ENCODE peak calls at places on chromosome 4, in seven cellular contexts. W is adipocyte, V is colonic mucosa, O is BE2C, P is upper lobe of right lung, T is tibial artery, F is MM.1S. K is an unnamed sample. For H3K4me1, the result is how much of the 10 kb centered on the place peaks cover.

GRCh38 chr4:189177130-189177529 is 763.5 kb upstream of the FRG1 start:
- DNase-seq in F (peak), P (no peak), T (no peak), V (no peak), O (no peak), W (no peak), K (no peak)

GRCh38 chr4:23366207-23366906 is 523.5 kb downstream of the PPARGC1A start:
- DNase-seq in W (no peak), T (no peak), P (no peak), F (no peak), O (no peak), V (no peak), K (no peak)

GRCh38 chr4:2787230-2788100 is 5.4 kb upstream of the SH3BP2 start:
- DNase-seq in F (peak), W (no peak), O (peak), V (peak), P (peak), T (peak), K (no peak)

GRCh38 chr4:5955201-5955821 is 62.4 kb upstream of the CRMP1 start:
- DNase-seq in P (peak), T (no peak), O (peak), W (no peak), V (no peak), F (no peak), K (no peak)

GRCh38 chr4:183968502-183968901 is 63.4 kb downstream of the STOX2 start:
- DNase-seq in T (no peak), V (no peak), O (no peak), W (no peak), P (no peak), F (no peak), K (no peak)

GRCh38 chr4:61805979-61806378 is 605.9 kb downstream of the ADGRL3 start:
- DNase-seq in P (no peak), W (no peak), O (no peak), F (no peak), T (no peak), V (no peak), K (no peak)

GRCh38 chr4:3122081-3122563 is 47.6 kb downstream of the HTT start:
- DNase-seq in P (no peak), T (no peak), V (no peak), F (no peak), O (no peak), W (peak), K (no peak)

GRCh38 chr4:105451346-105451745 is 22.5 kb downstream of the PPA2 start:
- DNase-seq in P (no peak), T (no peak), F (peak), V (no peak), W (no peak), O (no peak), K (no peak)

GRCh38 chr4:77095101-77095826 is 19.5 kb upstream of the CCNI start:
- DNase-seq in T (peak), V (peak), W (peak), O (peak), F (peak), P (peak), K (peak)

GRCh38 chr4:4609622-4610334 is 67.9 kb upstream of the STX18 start:
- DNase-seq in W (no peak), T (no peak), P (no peak), O (no peak), V (no peak), F (no peak), K (no peak)

GRCh38 chr4:56863441-56864129 is 42.1 kb upstream of the SPINK2 start:
- DNase-seq in W (no peak), T (no peak), O (no peak), P (peak), V (no peak), F (no peak), K (no peak)

GRCh38 chr4:38125816-38126215 is 165.6 kb downstream of the PTTG2 start:
- DNase-seq in W (no peak), O (no peak), F (no peak), T (no peak), P (no peak), V (no peak), K (no peak)

GRCh38 chr4:86825511-86825910 is 23.7 kb downstream of the SLC10A6 start:
- DNase-seq in O (no peak), W (no peak), T (no peak), P (no peak), F (no peak), V (no peak), K (no peak)

GRCh38 chr4:148497258-148497657 is 55.0 kb upstream of the NR3C2 start:
- DNase-seq in P (no peak), W (no peak), V (no peak), O (no peak), F (no peak), T (no peak), K (no peak)

GRCh38 chr4:173121044-173121685 is 47.4 kb upstream of the GALNT7 start:
- DNase-seq in V (peak), O (no peak), P (no peak), W (peak), T (no peak), F (peak), K (no peak)

GRCh38 chr4:3516836-3517730 is 15.1 kb downstream of the LRPAP1 start:
- DNase-seq in F (no peak), W (no peak), P (no peak), V (no peak), T (no peak), O (peak), K (no peak)

GRCh38 chr4:182062936-182063335 is 180.3 kb upstream of the TENM3 start:
- DNase-seq in T (no peak), P (no peak), W (peak), F (peak), V (no peak), O (no peak), K (no peak)

GRCh38 chr4:109412805-109413204 is 20.8 kb upstream of the SEC24B start:
- DNase-seq in F (no peak), W (no peak), P (no peak), O (no peak), T (no peak), V (no peak), K (no peak)

GRCh38 chr4:74999714-75000309 is 66.9 kb downstream of the PARM1 start:
- DNase-seq in W (no peak), F (no peak), T (no peak), V (no peak), P (no peak), O (no peak), K (no peak)

GRCh38 chr4:54173281-54173912 is 55.7 kb upstream of the PDGFRA start:
- DNase-seq in W (peak), F (no peak), O (no peak), T (no peak), V (no peak), P (no peak), K (no peak)

GRCh38 chr4:126495163-126495752 is 1137.5 kb upstream of the INTU start:
- DNase-seq in F (no peak), T (no peak), W (no peak), V (no peak), P (no peak), O (no peak), K (no peak)

GRCh38 chr4:25856756-25857155 is 6.0 kb downstream of the SEL1L3 start:
- DNase-seq in O (no peak), T (no peak), P (no peak), V (no peak), W (peak), F (no peak), K (no peak)

GRCh38 chr4:102612824-102613366 is 111.7 kb downstream of the NFKB1 start:
- DNase-seq in F (peak), O (no peak), V (no peak), W (no peak), P (no peak), T (no peak), K (no peak)

GRCh38 chr4:102610476-102610875 is 109.3 kb downstream of the NFKB1 start:
- DNase-seq in F (no peak), P (no peak), T (no peak), W (no peak), V (no peak), O (no peak), K (no peak)

GRCh38 chr4:102608190-102608589 is 107.0 kb downstream of the NFKB1 start:
- DNase-seq in P (no peak), W (no peak), F (no peak), V (no peak), O (no peak), T (no peak), K (no peak)

GRCh38 chr4:102612195-102612594 is 111.0 kb downstream of the NFKB1 start:
- DNase-seq in V (no peak), O (no peak), W (no peak), F (no peak), P (no peak), T (no peak), K (no peak)

DNA sequence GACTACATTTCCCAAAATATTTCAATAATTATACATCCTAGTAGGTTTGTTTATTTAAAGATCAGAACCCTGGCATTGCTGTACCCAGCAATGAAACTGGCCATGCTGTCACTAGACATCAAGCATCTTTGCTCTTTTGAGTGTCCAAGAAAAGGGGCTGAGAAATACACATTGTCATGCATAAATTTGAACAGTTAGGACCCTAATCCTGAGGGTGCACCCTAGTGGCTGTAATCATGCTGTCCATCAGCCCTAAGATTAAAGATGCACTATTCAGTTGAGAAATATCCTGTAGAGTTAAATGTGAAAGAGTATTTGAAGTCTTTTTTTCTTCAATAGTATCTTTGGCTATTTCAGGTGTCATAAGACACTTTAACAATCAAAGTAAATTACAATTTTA is 108.8 kb downstream of the NFKB1 start:
- DNase-seq in F (no peak), V (no peak), W (peak), T (no peak), P (no peak), O (no peak), K (no peak)
- H3K4me1 ChIP-seq in F (under half), V (under half), W (under half), T (under half), P (under half), O (under half), K (under half)

GRCh38 chr4:141075553-141075952 is 57.7 kb downstream of the RNF150 start:
- DNase-seq in P (no peak), O (no peak), W (no peak), T (no peak), V (no peak), F (no peak), K (no peak)
- H3K4me1 ChIP-seq in P (under half), O (under half), W (under half), T (under half), V (under half), F (under half), K (under half)

GRCh38 chr4:13535708-13536361 is 8.5 kb downstream of the NKX3-2 start:
- DNase-seq in F (peak), V (no peak), P (peak), T (no peak), O (no peak), W (no peak), K (no peak)
- H3K4me1 ChIP-seq in F (under half), V (under half), P (under half), T (under half), O (under half), W (under half), K (under half)

GRCh38 chr4:140689628-140690027 is 66.6 kb downstream of the TBC1D9 start:
- DNase-seq in T (no peak), V (no peak), W (no peak), F (no peak), O (peak), P (no peak), K (no peak)
- H3K4me1 ChIP-seq in T (under half), V (under half), W (under half), F (under half), O (under half), P (under half), K (under half)

DNA sequence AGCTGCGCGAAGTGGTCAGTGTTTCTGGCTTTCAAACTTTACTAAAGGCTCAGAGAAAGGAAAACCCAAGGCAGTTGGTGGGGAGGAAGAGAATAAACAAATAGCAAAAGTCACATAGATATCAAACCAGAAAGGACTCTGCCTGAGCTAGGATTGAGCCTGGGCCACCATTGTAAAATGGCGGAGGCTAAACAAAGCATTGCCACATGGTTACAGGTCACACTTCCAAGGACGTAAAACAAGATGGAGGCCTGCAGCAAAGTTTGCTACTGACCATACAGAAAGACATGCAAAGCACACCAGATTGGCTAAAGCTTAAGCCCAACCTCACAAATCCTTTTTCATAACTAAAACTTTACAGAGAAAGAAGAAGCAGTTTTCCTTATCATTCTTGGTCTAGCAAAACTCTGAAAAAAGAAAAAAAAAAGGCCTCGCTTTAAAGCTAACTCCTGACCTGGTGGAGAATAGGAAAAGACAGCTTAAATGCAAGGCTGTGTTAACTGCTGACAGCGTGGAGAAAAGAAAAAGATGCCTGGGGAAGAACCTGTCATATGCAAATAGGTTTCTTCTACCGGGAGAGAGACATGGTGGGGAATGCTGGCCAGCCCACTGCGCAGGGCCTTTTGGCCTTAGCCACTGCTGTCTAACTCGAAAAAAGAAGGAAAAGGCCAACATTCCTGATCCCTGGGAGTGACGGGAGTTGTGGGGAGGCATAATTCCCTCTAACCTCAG is 81.8 kb upstream of the SMARCA5 start:
- DNase-seq in V (no peak), O (no peak), T (no peak), P (no peak), W (no peak), F (no peak), K (no peak)
- H3K4me1 ChIP-seq in V (under half), O (under half), T (under half), P (under half), W (under half), F (under half), K (under half)

GRCh38 chr4:16268290-16268689 is 42.0 kb upstream of the TAPT1 start:
- DNase-seq in P (no peak), O (no peak), T (no peak), W (no peak), F (no peak), V (no peak), K (no peak)
- H3K4me1 ChIP-seq in P (under half), O (under half), T (under half), W (under half), F (under half), V (under half), K (under half)

DNA sequence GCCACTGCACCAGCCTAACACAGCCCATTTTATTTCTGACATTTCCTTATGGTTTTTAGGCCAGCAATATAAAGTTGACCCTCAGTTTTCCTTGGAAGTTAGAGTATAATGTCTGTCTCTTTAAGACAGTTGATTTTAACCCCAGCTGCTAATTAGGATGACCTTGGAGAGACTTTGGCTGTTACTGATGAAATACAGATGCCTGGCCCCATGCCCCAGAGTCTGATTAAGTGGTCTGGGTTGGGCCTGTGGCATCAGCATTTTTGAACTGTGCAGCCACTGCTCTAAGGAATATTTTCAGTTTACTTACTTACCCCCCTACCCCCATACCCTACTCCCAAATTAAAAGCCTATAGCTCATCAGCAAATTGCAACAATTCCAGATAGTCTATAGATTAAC is 85.8 kb downstream of the DCLK2 start:
- DNase-seq in T (no peak), W (no peak), P (no peak), O (peak), V (no peak), F (no peak), K (no peak)
- H3K4me1 ChIP-seq in T (under half), W (under half), P (under half), O (under half), V (under half), F (under half), K (under half)

DNA sequence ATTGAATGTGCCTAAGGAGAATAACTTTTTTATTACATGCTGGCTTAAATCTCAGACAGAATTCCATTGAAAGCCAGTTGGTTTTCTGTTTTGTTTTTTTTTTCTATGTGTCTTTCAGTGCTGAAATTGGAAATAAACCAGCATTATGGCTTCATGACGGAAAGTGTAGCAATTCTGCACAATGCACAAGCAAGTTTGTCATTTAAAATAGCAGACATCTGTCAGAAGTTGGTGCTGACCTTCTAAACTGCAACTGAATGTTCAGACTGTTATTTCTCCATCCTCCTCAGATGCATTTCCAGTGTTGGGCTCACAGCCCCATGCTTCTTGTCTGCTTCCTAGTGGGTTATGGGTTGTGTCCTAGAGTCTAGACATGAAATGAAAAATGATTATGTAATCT is 107.2 kb upstream of the LIMCH1 start:
- DNase-seq in P (no peak), T (peak), F (no peak), W (peak), O (no peak), V (no peak), K (no peak)
- H3K4me1 ChIP-seq in P (half or more), T (under half), F (under half), W (under half), O (under half), V (under half), K (half or more)

GRCh38 chr4:158809611-158810486 is 41.0 kb downstream of the FNIP2 start:
- DNase-seq in T (peak), P (no peak), W (peak), F (peak), V (peak), O (no peak), K (no peak)
- H3K4me1 ChIP-seq in T (under half), P (half or more), W (under half), F (under half), V (under half), O (under half), K (half or more)